ENCODE peak calls at places on chromosomes 4 and X, in five cellular contexts. B is NCI-H1092, Y is stomach, O is cardiac muscle cell, Q is left colon. K is an unnamed sample.

GRCh38 chrX:150694738-150695410 is 1.7 kb downstream of the MTMR1 start:
- DNase-seq in B (no peak), Y (no peak), O (no peak), Q (no peak), K (peak; percentile 18)

GRCh38 chr4:126614456-126614855 is 1018.3 kb upstream of the INTU start:
- DNase-seq in B (no peak), Y (no peak), O (no peak), Q (no peak), K (no peak)

GRCh38 chr4:1416948-1417260 is 10.7 kb upstream of the NKX1-1 start:
- DNase-seq in B (no peak), Y (peak; percentile 22), O (no peak), Q (no peak), K (no peak)

GRCh38 chr4:56607926-56608325 is 73.2 kb downstream of the HOPX start:
- DNase-seq in B (no peak), Y (no peak), O (no peak), Q (no peak), K (no peak)

GRCh38 chr4:102593147-102593546 is 92.0 kb downstream of the NFKB1 start:
- DNase-seq in B (no peak), Y (no peak), O (no peak), Q (no peak), K (no peak)

GRCh38 chrX:67614414-67614813 is 70.6 kb downstream of the AR start:
- DNase-seq in B (no peak), Y (no peak), O (no peak), Q (no peak), K (no peak)

GRCh38 chrX:117990438-117990837 is 126.2 kb downstream of the KLHL13 start:
- DNase-seq in B (no peak), Y (no peak), O (no peak), Q (no peak), K (no peak)

GRCh38 chr4:28209371-28209924 is 1348.8 kb downstream of the STIM2 start:
- DNase-seq in B (no peak), Y (no peak), O (no peak), Q (no peak), K (no peak)

GRCh38 chr4:83981156-83981555 is 445.2 kb downstream of the GPAT3 start:
- DNase-seq in B (no peak), Y (no peak), O (no peak), Q (no peak), K (no peak)

GRCh38 chr4:41670982-41671381 is 77.5 kb downstream of the PHOX2B start:
- DNase-seq in B (no peak), Y (no peak), O (no peak), Q (no peak), K (no peak)

GRCh38 chrX:147848009-147848408 is 63.7 kb upstream of the FMR1 start:
- DNase-seq in B (no peak), Y (no peak), O (no peak), Q (no peak), K (no peak)

GRCh38 chrX:40581333-40581910 is 652 bp downstream of the ATP6AP2 start:
- DNase-seq in B (no peak), Y (no peak), O (no peak), Q (no peak), K (peak; percentile 14)

GRCh38 chr4:54230479-54231418 is 1.7 kb downstream of the PDGFRA start:
- DNase-seq in B (no peak), Y (no peak), O (peak; percentile 49), Q (peak; percentile 16), K (peak; percentile 55)

GRCh38 chr4:158129649-158130048 is 43.2 kb downstream of the GASK1B start:
- DNase-seq in B (no peak), Y (no peak), O (no peak), Q (no peak), K (no peak)

GRCh38 chr4:181796502-181796901 is 446.7 kb upstream of the TENM3 start:
- DNase-seq in B (no peak), Y (no peak), O (no peak), Q (no peak), K (no peak)

GRCh38 chr4:152572417-152573086 is 36.7 kb upstream of the FBXW7 start:
- DNase-seq in B (no peak), Y (no peak), O (no peak), Q (no peak), K (no peak)

GRCh38 chr4:51858605-51859211 is 15.8 kb downstream of the DCUN1D4 start:
- DNase-seq in B (no peak), Y (no peak), O (no peak), Q (no peak), K (no peak)

K was measured in hepatic stellate cell.